ENCODE peak calls at places on chromosomes 6 and 20, in eight cellular contexts. V is lung; M is nucleus accumbens; G is stromal cell of bone marrow; J is AG04449; A is cardiac muscle cell; L is SW 1271; Z is stimulated activated CD8-positive, alpha-beta memory T cell treated with anti-CD3 and anti-CD28 coated beads, Interleukin-4, amount 100 ng/mL, for 24 hours. W is an unnamed sample.

GRCh38 chr6:124903797-124904196 is 58.4 kb upstream of the RNF217 start:
- DNase-seq in V (no peak), M (no peak), G (no peak), J (no peak), A (no peak), L (no peak), Z (no peak), W (no peak)

GRCh38 chr6:291697-292505 is at the start of gene DUSP22:
- DNase-seq in V (peak), M (no peak), G (peak), J (no peak), A (peak), L (no peak), Z (peak), W (no peak)

GRCh38 chr6:99613398-99613704 is 6.7 kb downstream of the PRDM13 start:
- DNase-seq in V (no peak), M (peak), G (no peak), J (no peak), A (peak), L (peak), Z (no peak), W (no peak)

GRCh38 chr20:56801991-56802740 is 173.1 kb downstream of the TFAP2C start:
- DNase-seq in V (no peak), M (no peak), G (no peak), J (no peak), A (no peak), L (no peak), Z (no peak), W (no peak)

GRCh38 chr6:130598021-130598989 is 228.9 kb upstream of the SMLR1 start:
- DNase-seq in V (no peak), M (no peak), G (no peak), J (no peak), A (no peak), L (no peak), Z (no peak), W (no peak)

GRCh38 chr6:38311201-38311600 is 328.5 kb downstream of the BTBD9 start:
- DNase-seq in V (no peak), M (no peak), G (no peak), J (no peak), A (no peak), L (no peak), Z (no peak), W (no peak)

GRCh38 chr6:26272171-26272631 is 92.8 kb upstream of the BTN3A2 start:
- DNase-seq in V (no peak), M (peak), G (no peak), J (no peak), A (peak), L (no peak), Z (no peak), W (no peak)

GRCh38 chr20:57991211-57991841 is 237.1 kb downstream of the ANKRD60 start:
- DNase-seq in V (no peak), M (no peak), G (peak), J (no peak), A (no peak), L (no peak), Z (no peak), W (no peak)

GRCh38 chr20:44736170-44737021 is 9.3 kb upstream of the KCNK15 start:
- DNase-seq in V (peak), M (peak), G (peak), J (no peak), A (peak), L (peak), Z (peak), W (peak)

GRCh38 chr20:36848078-36848660 is 27.8 kb upstream of the TLDC2 start:
- DNase-seq in V (no peak), M (no peak), G (peak), J (peak), A (peak), L (no peak), Z (no peak), W (no peak)

GRCh38 chr20:21518292-21518991 is 4.6 kb upstream of the NKX2-2 start:
- DNase-seq in V (peak), M (no peak), G (no peak), J (no peak), A (no peak), L (no peak), Z (no peak), W (no peak)

W was measured in glomerular endothelial cell.